ENCODE peak calls at places on chromosomes 1 and 21, in ten cellular contexts. One of them, this sample, is unnamed.

GRCh38 chr21:38048241-38048640 is 132.0 kb upstream of the KCNJ6 start:
- DNase-seq in GM06990: no peak
- DNase-seq in psoas muscle: no peak
- DNase-seq in tibial artery: no peak
- DNase-seq in HepG2: no peak
- DNase-seq in astrocyte: no peak
- DNase-seq in CD8-positive, alpha-beta memory T cell: no peak
- DNase-seq in right cardiac atrium: no peak
- DNase-seq in CD8-positive, alpha-beta T cell: no peak
- DNase-seq in fibroblast of lung: no peak
- DNase-seq in this sample: no peak

GRCh38 chr1:2046953-2047748 is 3.1 kb upstream of the PRKCZ start:
- DNase-seq in fibroblast of lung: no peak
- DNase-seq in CD8-positive, alpha-beta memory T cell: no peak
- DNase-seq in CD8-positive, alpha-beta T cell: no peak
- DNase-seq in tibial artery: no peak
- DNase-seq in GM06990: no peak
- DNase-seq in psoas muscle: no peak
- DNase-seq in HepG2: peak; percentile 70
- DNase-seq in right cardiac atrium: no peak
- DNase-seq in astrocyte: no peak
- DNase-seq in this sample: no peak

GRCh38 chr1:230493264-230493663 is 67.1 kb upstream of the PGBD5 start:
- DNase-seq in HepG2: no peak
- DNase-seq in CD8-positive, alpha-beta T cell: no peak
- DNase-seq in tibial artery: no peak
- DNase-seq in right cardiac atrium: no peak
- DNase-seq in GM06990: no peak
- DNase-seq in fibroblast of lung: no peak
- DNase-seq in CD8-positive, alpha-beta memory T cell: no peak
- DNase-seq in psoas muscle: no peak
- DNase-seq in astrocyte: no peak
- DNase-seq in this sample: no peak

GRCh38 chr1:23585321-23586022 is 26.2 kb upstream of the ID3 start:
- DNase-seq in astrocyte: peak; percentile 98
- DNase-seq in right cardiac atrium: no peak
- DNase-seq in CD8-positive, alpha-beta T cell: no peak
- DNase-seq in CD8-positive, alpha-beta memory T cell: no peak
- DNase-seq in psoas muscle: peak; percentile 72
- DNase-seq in HepG2: no peak
- DNase-seq in GM06990: no peak
- DNase-seq in tibial artery: no peak
- DNase-seq in fibroblast of lung: peak; percentile 97
- DNase-seq in this sample: no peak

GRCh38 chr21:34850166-34850695 is 181.4 kb downstream of the CLIC6 start:
- DNase-seq in psoas muscle: no peak
- DNase-seq in astrocyte: no peak
- DNase-seq in HepG2: no peak
- DNase-seq in CD8-positive, alpha-beta memory T cell: no peak
- DNase-seq in CD8-positive, alpha-beta T cell: no peak
- DNase-seq in fibroblast of lung: no peak
- DNase-seq in right cardiac atrium: no peak
- DNase-seq in GM06990: no peak
- DNase-seq in tibial artery: no peak
- DNase-seq in this sample: no peak

GRCh38 chr1:232468249-232468648 is 161.7 kb downstream of the SIPA1L2 start:
- DNase-seq in GM06990: no peak
- DNase-seq in fibroblast of lung: no peak
- DNase-seq in astrocyte: no peak
- DNase-seq in CD8-positive, alpha-beta memory T cell: no peak
- DNase-seq in tibial artery: no peak
- DNase-seq in right cardiac atrium: no peak
- DNase-seq in CD8-positive, alpha-beta T cell: no peak
- DNase-seq in psoas muscle: no peak
- DNase-seq in HepG2: no peak
- DNase-seq in this sample: no peak

GRCh38 chr1:173002891-173003582 is 47.7 kb downstream of the TNFSF18 start:
- DNase-seq in right cardiac atrium: peak; percentile 28
- DNase-seq in psoas muscle: no peak
- DNase-seq in tibial artery: no peak
- DNase-seq in GM06990: no peak
- DNase-seq in CD8-positive, alpha-beta memory T cell: no peak
- DNase-seq in HepG2: no peak
- DNase-seq in fibroblast of lung: peak; percentile 80
- DNase-seq in astrocyte: peak; percentile 68
- DNase-seq in CD8-positive, alpha-beta T cell: no peak
- DNase-seq in this sample: no peak

GRCh38 chr1:209106237-209106741 is 477.2 kb upstream of the CAMK1G start:
- DNase-seq in astrocyte: peak; percentile 65
- DNase-seq in tibial artery: no peak
- DNase-seq in CD8-positive, alpha-beta memory T cell: no peak
- DNase-seq in fibroblast of lung: peak; percentile 77
- DNase-seq in GM06990: peak; percentile 24
- DNase-seq in psoas muscle: no peak
- DNase-seq in right cardiac atrium: no peak
- DNase-seq in CD8-positive, alpha-beta T cell: no peak
- DNase-seq in HepG2: no peak
- DNase-seq in this sample: no peak

GRCh38 chr1:183022202-183023145 is 746 bp upstream of the LAMC1 start:
- DNase-seq in CD8-positive, alpha-beta T cell: no peak
- DNase-seq in HepG2: peak; percentile 73
- DNase-seq in GM06990: peak; percentile 75
- DNase-seq in CD8-positive, alpha-beta memory T cell: no peak
- DNase-seq in right cardiac atrium: peak; percentile 87
- DNase-seq in psoas muscle: peak; percentile 86
- DNase-seq in fibroblast of lung: peak; percentile 96
- DNase-seq in tibial artery: peak; percentile 96
- DNase-seq in astrocyte: peak; percentile 95
- DNase-seq in this sample: peak; percentile 57

GRCh38 chr1:40762144-40762923 is 21.3 kb upstream of the KCNQ4 start:
- DNase-seq in HepG2: no peak
- DNase-seq in CD8-positive, alpha-beta memory T cell: no peak
- DNase-seq in psoas muscle: no peak
- DNase-seq in GM06990: no peak
- DNase-seq in tibial artery: no peak
- DNase-seq in astrocyte: no peak
- DNase-seq in right cardiac atrium: no peak
- DNase-seq in fibroblast of lung: no peak
- DNase-seq in CD8-positive, alpha-beta T cell: no peak
- DNase-seq in this sample: no peak

GRCh38 chr1:112267929-112268328 is 128.1 kb upstream of the CTTNBP2NL start:
- DNase-seq in CD8-positive, alpha-beta memory T cell: no peak
- DNase-seq in fibroblast of lung: no peak
- DNase-seq in GM06990: no peak
- DNase-seq in HepG2: no peak
- DNase-seq in psoas muscle: peak; percentile 59
- DNase-seq in right cardiac atrium: peak; percentile 73
- DNase-seq in CD8-positive, alpha-beta T cell: no peak
- DNase-seq in astrocyte: no peak
- DNase-seq in tibial artery: peak; percentile 75
- DNase-seq in this sample: no peak

GRCh38 chr21:42862123-42862475 is 17.2 kb downstream of the WDR4 start:
- DNase-seq in psoas muscle: no peak
- DNase-seq in fibroblast of lung: no peak
- DNase-seq in GM06990: no peak
- DNase-seq in astrocyte: no peak
- DNase-seq in CD8-positive, alpha-beta T cell: no peak
- DNase-seq in right cardiac atrium: no peak
- DNase-seq in tibial artery: no peak
- DNase-seq in HepG2: no peak
- DNase-seq in CD8-positive, alpha-beta memory T cell: no peak
- DNase-seq in this sample: no peak

GRCh38 chr1:52348704-52349301 is 17.2 kb downstream of the CC2D1B start:
- DNase-seq in GM06990: no peak
- DNase-seq in CD8-positive, alpha-beta T cell: no peak
- DNase-seq in tibial artery: no peak
- DNase-seq in psoas muscle: no peak
- DNase-seq in fibroblast of lung: peak; percentile 28
- DNase-seq in CD8-positive, alpha-beta memory T cell: no peak
- DNase-seq in right cardiac atrium: no peak
- DNase-seq in astrocyte: no peak
- DNase-seq in HepG2: no peak
- DNase-seq in this sample: peak; percentile 56

GRCh38 chr1:115953180-115953579 is 23.1 kb upstream of the SLC22A15 start:
- DNase-seq in CD8-positive, alpha-beta T cell: no peak
- DNase-seq in astrocyte: no peak
- DNase-seq in fibroblast of lung: no peak
- DNase-seq in GM06990: no peak
- DNase-seq in tibial artery: no peak
- DNase-seq in right cardiac atrium: no peak
- DNase-seq in HepG2: no peak
- DNase-seq in CD8-positive, alpha-beta memory T cell: no peak
- DNase-seq in psoas muscle: no peak
- DNase-seq in this sample: no peak
- H3K4me3 ChIP-seq in CD8-positive, alpha-beta T cell: no peak overlapping the region
- H3K4me3 ChIP-seq in astrocyte: no peak overlapping the region
- H3K4me3 ChIP-seq in fibroblast of lung: no peak overlapping the region
- H3K4me3 ChIP-seq in GM06990: no peak overlapping the region
- H3K4me3 ChIP-seq in tibial artery: no peak overlapping the region
- H3K4me3 ChIP-seq in right cardiac atrium: no peak overlapping the region
- H3K4me3 ChIP-seq in HepG2: no peak overlapping the region
- H3K4me3 ChIP-seq in CD8-positive, alpha-beta memory T cell: no peak overlapping the region
- H3K4me3 ChIP-seq in psoas muscle: no peak overlapping the region
- H3K4me3 ChIP-seq in this sample: no peak overlapping the region

GRCh38 chr1:116874622-116875277 is 35.0 kb upstream of the PTGFRN start:
- DNase-seq in astrocyte: peak; percentile 29
- DNase-seq in GM06990: no peak
- DNase-seq in CD8-positive, alpha-beta memory T cell: no peak
- DNase-seq in tibial artery: no peak
- DNase-seq in CD8-positive, alpha-beta T cell: no peak
- DNase-seq in right cardiac atrium: no peak
- DNase-seq in HepG2: peak; percentile 27
- DNase-seq in fibroblast of lung: peak; percentile 49
- DNase-seq in psoas muscle: no peak
- DNase-seq in this sample: no peak
- H3K27me3 ChIP-seq in astrocyte: no peaks in the 10 kb centered on the region
- H3K27me3 ChIP-seq in GM06990: no peaks in the 10 kb centered on the region
- H3K27me3 ChIP-seq in CD8-positive, alpha-beta memory T cell: no peaks in the 10 kb centered on the region
- H3K27me3 ChIP-seq in tibial artery: peaks cover 12% of the 10 kb centered on the region
- H3K27me3 ChIP-seq in CD8-positive, alpha-beta T cell: no peaks in the 10 kb centered on the region
- H3K27me3 ChIP-seq in right cardiac atrium: no peaks in the 10 kb centered on the region
- H3K27me3 ChIP-seq in HepG2: no peaks in the 10 kb centered on the region
- H3K27me3 ChIP-seq in fibroblast of lung: no peaks in the 10 kb centered on the region
- H3K27me3 ChIP-seq in psoas muscle: no peaks in the 10 kb centered on the region
- H3K27me3 ChIP-seq in this sample: no peaks in the 10 kb centered on the region

DNA sequence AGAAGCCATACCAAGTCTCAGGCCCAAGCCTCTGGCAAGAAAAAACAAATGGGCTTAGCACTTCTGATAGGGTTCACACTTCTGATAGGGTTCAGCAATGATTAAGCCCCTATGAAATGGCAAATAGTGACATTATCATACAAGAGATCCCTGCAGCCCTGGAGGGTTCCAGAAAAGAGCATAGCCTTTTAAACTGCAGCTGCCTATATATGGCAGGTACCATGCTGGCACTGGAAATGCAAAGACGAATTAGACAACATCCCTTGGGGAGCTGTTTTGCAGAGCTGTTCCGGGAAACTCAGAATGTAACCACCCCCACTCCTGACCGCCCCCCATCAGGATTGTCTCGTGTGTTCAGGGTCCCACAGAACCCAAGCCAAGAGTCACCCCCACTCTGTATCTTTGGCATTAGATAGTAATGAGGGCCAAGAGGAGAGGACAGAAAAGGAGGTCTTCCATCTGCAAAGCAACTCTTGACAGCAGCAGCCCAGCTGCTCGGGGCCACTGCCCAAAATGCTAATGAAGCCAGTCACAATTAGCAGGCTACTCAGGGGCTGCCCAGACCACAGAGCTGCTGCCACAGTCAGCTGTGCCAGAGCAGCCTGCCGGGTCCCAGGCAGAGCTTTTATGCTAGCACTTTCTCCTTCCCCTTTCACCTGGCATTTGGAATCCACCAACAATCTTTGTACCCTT is 50.9 kb downstream of the ITPKB start:
- DNase-seq in astrocyte: no peak
- DNase-seq in right cardiac atrium: no peak
- DNase-seq in GM06990: no peak
- DNase-seq in fibroblast of lung: no peak
- DNase-seq in HepG2: no peak
- DNase-seq in CD8-positive, alpha-beta memory T cell: no peak
- DNase-seq in tibial artery: no peak
- DNase-seq in psoas muscle: no peak
- DNase-seq in CD8-positive, alpha-beta T cell: no peak
- DNase-seq in this sample: no peak
- H3K4me3 ChIP-seq in astrocyte: no peak overlapping the region
- H3K4me3 ChIP-seq in right cardiac atrium: no peak overlapping the region
- H3K4me3 ChIP-seq in GM06990: no peak overlapping the region
- H3K4me3 ChIP-seq in fibroblast of lung: no peak overlapping the region
- H3K4me3 ChIP-seq in HepG2: no peak overlapping the region
- H3K4me3 ChIP-seq in CD8-positive, alpha-beta memory T cell: no peak overlapping the region
- H3K4me3 ChIP-seq in tibial artery: no peak overlapping the region
- H3K4me3 ChIP-seq in psoas muscle: no peak overlapping the region
- H3K4me3 ChIP-seq in CD8-positive, alpha-beta T cell: no peak overlapping the region
- H3K4me3 ChIP-seq in this sample: no peak overlapping the region

GRCh38 chr1:151957098-151957497 is 36.6 kb downstream of the S100A10 start:
- DNase-seq in tibial artery: no peak
- DNase-seq in psoas muscle: no peak
- DNase-seq in CD8-positive, alpha-beta memory T cell: no peak
- DNase-seq in GM06990: no peak
- DNase-seq in right cardiac atrium: no peak
- DNase-seq in fibroblast of lung: no peak
- DNase-seq in HepG2: no peak
- DNase-seq in astrocyte: no peak
- DNase-seq in CD8-positive, alpha-beta T cell: no peak
- DNase-seq in this sample: no peak

GRCh38 chr1:151953409-151954094 is 40.1 kb downstream of the S100A10 start:
- DNase-seq in fibroblast of lung: no peak
- DNase-seq in right cardiac atrium: no peak
- DNase-seq in CD8-positive, alpha-beta memory T cell: no peak
- DNase-seq in tibial artery: no peak
- DNase-seq in GM06990: no peak
- DNase-seq in CD8-positive, alpha-beta T cell: no peak
- DNase-seq in HepG2: no peak
- DNase-seq in astrocyte: no peak
- DNase-seq in psoas muscle: no peak
- DNase-seq in this sample: no peak

GRCh38 chr1:151948506-151948905 is 39.2 kb upstream of the THEM4 start:
- DNase-seq in tibial artery: no peak
- DNase-seq in psoas muscle: no peak
- DNase-seq in fibroblast of lung: no peak
- DNase-seq in CD8-positive, alpha-beta memory T cell: no peak
- DNase-seq in CD8-positive, alpha-beta T cell: no peak
- DNase-seq in right cardiac atrium: no peak
- DNase-seq in HepG2: no peak
- DNase-seq in GM06990: no peak
- DNase-seq in astrocyte: no peak
- DNase-seq in this sample: no peak

GRCh38 chr1:151949371-151950193 is 40.3 kb upstream of the THEM4 start:
- DNase-seq in HepG2: no peak
- DNase-seq in astrocyte: no peak
- DNase-seq in tibial artery: no peak
- DNase-seq in CD8-positive, alpha-beta memory T cell: no peak
- DNase-seq in fibroblast of lung: no peak
- DNase-seq in psoas muscle: no peak
- DNase-seq in CD8-positive, alpha-beta T cell: no peak
- DNase-seq in right cardiac atrium: no peak
- DNase-seq in GM06990: no peak
- DNase-seq in this sample: no peak

DNA sequence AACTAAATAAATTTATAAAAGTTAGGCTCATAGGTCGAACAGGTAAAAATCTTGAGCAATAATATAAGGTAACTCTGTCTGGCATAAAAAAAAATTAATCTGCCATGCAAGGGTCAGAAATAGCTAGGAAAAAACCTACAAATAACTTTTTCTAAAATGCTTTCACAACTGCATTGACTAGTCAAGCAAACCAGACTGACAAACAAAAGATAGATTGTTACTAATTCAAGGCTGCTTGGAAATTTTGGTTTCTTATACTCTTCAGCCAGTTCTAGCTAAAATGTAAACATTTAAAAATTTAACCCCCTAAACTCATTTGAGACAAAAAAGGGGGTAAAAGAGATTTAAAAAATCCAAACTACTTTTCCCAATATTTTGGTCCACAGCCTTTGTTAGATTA is 40.8 kb downstream of the S100A10 start:
- DNase-seq in HepG2: no peak
- DNase-seq in tibial artery: no peak
- DNase-seq in fibroblast of lung: no peak
- DNase-seq in right cardiac atrium: no peak
- DNase-seq in GM06990: no peak
- DNase-seq in CD8-positive, alpha-beta memory T cell: no peak
- DNase-seq in psoas muscle: no peak
- DNase-seq in CD8-positive, alpha-beta T cell: no peak
- DNase-seq in astrocyte: no peak
- DNase-seq in this sample: no peak
- H3K27me3 ChIP-seq in HepG2: no peaks in the 10 kb centered on the region
- H3K27me3 ChIP-seq in tibial artery: no peaks in the 10 kb centered on the region
- H3K27me3 ChIP-seq in fibroblast of lung: no peaks in the 10 kb centered on the region
- H3K27me3 ChIP-seq in right cardiac atrium: no peaks in the 10 kb centered on the region
- H3K27me3 ChIP-seq in GM06990: no peaks in the 10 kb centered on the region
- H3K27me3 ChIP-seq in CD8-positive, alpha-beta memory T cell: no peaks in the 10 kb centered on the region
- H3K27me3 ChIP-seq in psoas muscle: no peaks in the 10 kb centered on the region
- H3K27me3 ChIP-seq in CD8-positive, alpha-beta T cell: no peaks in the 10 kb centered on the region
- H3K27me3 ChIP-seq in astrocyte: no peaks in the 10 kb centered on the region
- H3K27me3 ChIP-seq in this sample: no peaks in the 10 kb centered on the region